ENCODE peak calls at places on chromosomes 1 and 21, in ten cellular contexts. One of them, this sample, is unnamed. For H3K4me1, the result is how much of the 10 kb centered on the place peaks cover.

GRCh38 chr1:228338521-228339051 is 68.0 kb downstream of the TRIM11 start:
- DNase-seq in right lobe of liver: peak
- DNase-seq in SJSA1: no peak
- DNase-seq in uterus: peak
- DNase-seq in adipocyte: no peak
- DNase-seq in GM12878: no peak
- DNase-seq in ovary: peak
- DNase-seq in sigmoid colon: peak
- DNase-seq in GM23338: no peak
- DNase-seq in NT2/D1: no peak
- DNase-seq in this sample: no peak

GRCh38 chr1:5423109-5423508 is 569.1 kb downstream of the NPHP4 start:
- DNase-seq in right lobe of liver: no peak
- DNase-seq in SJSA1: no peak
- DNase-seq in uterus: no peak
- DNase-seq in adipocyte: no peak
- DNase-seq in GM12878: no peak
- DNase-seq in ovary: no peak
- DNase-seq in sigmoid colon: no peak
- DNase-seq in GM23338: no peak
- DNase-seq in NT2/D1: no peak
- DNase-seq in this sample: no peak

GRCh38 chr1:218496561-218496960 is 151.4 kb downstream of the TGFB2 start:
- DNase-seq in right lobe of liver: no peak
- DNase-seq in SJSA1: peak
- DNase-seq in uterus: no peak
- DNase-seq in adipocyte: peak
- DNase-seq in GM12878: no peak
- DNase-seq in ovary: no peak
- DNase-seq in sigmoid colon: no peak
- DNase-seq in GM23338: no peak
- DNase-seq in NT2/D1: peak
- DNase-seq in this sample: no peak

GRCh38 chr1:215040190-215040589 is 42.3 kb upstream of the KCNK2 start:
- DNase-seq in right lobe of liver: no peak
- DNase-seq in SJSA1: no peak
- DNase-seq in uterus: no peak
- DNase-seq in adipocyte: no peak
- DNase-seq in GM12878: no peak
- DNase-seq in ovary: no peak
- DNase-seq in sigmoid colon: no peak
- DNase-seq in GM23338: no peak
- DNase-seq in NT2/D1: no peak
- DNase-seq in this sample: no peak

GRCh38 chr1:67987046-67987799 is 63.2 kb downstream of the DIRAS3 start:
- DNase-seq in right lobe of liver: no peak
- DNase-seq in SJSA1: no peak
- DNase-seq in uterus: no peak
- DNase-seq in adipocyte: peak
- DNase-seq in GM12878: no peak
- DNase-seq in ovary: peak
- DNase-seq in sigmoid colon: no peak
- DNase-seq in GM23338: no peak
- DNase-seq in NT2/D1: no peak
- DNase-seq in this sample: no peak

GRCh38 chr1:153506831-153507413 is 28.9 kb downstream of the S100A6 start:
- DNase-seq in right lobe of liver: peak
- DNase-seq in SJSA1: peak
- DNase-seq in uterus: peak
- DNase-seq in adipocyte: peak
- DNase-seq in GM12878: no peak
- DNase-seq in ovary: peak
- DNase-seq in sigmoid colon: peak
- DNase-seq in GM23338: no peak
- DNase-seq in NT2/D1: no peak
- DNase-seq in this sample: no peak

GRCh38 chr1:32107742-32108661 is at the start of gene KPNA6:
- DNase-seq in right lobe of liver: peak
- DNase-seq in SJSA1: peak
- DNase-seq in uterus: peak
- DNase-seq in adipocyte: peak
- DNase-seq in GM12878: peak
- DNase-seq in ovary: peak
- DNase-seq in sigmoid colon: peak
- DNase-seq in GM23338: peak
- DNase-seq in NT2/D1: peak
- DNase-seq in this sample: peak

GRCh38 chr1:151713874-151714273 is 2.7 kb downstream of the CELF3 start:
- DNase-seq in right lobe of liver: no peak
- DNase-seq in SJSA1: no peak
- DNase-seq in uterus: no peak
- DNase-seq in adipocyte: no peak
- DNase-seq in GM12878: no peak
- DNase-seq in ovary: no peak
- DNase-seq in sigmoid colon: no peak
- DNase-seq in GM23338: no peak
- DNase-seq in NT2/D1: no peak
- DNase-seq in this sample: no peak

GRCh38 chr1:159250817-159251216 is 46.1 kb downstream of the ACKR1 start:
- DNase-seq in right lobe of liver: no peak
- DNase-seq in SJSA1: no peak
- DNase-seq in uterus: no peak
- DNase-seq in adipocyte: no peak
- DNase-seq in GM12878: no peak
- DNase-seq in ovary: no peak
- DNase-seq in sigmoid colon: no peak
- DNase-seq in GM23338: peak
- DNase-seq in NT2/D1: peak
- DNase-seq in this sample: no peak

GRCh38 chr21:17257784-17258183 is 255.1 kb upstream of the CXADR start:
- DNase-seq in right lobe of liver: no peak
- DNase-seq in SJSA1: no peak
- DNase-seq in uterus: no peak
- DNase-seq in adipocyte: no peak
- DNase-seq in GM12878: no peak
- DNase-seq in ovary: no peak
- DNase-seq in sigmoid colon: no peak
- DNase-seq in GM23338: no peak
- DNase-seq in NT2/D1: no peak
- DNase-seq in this sample: no peak

GRCh38 chr1:162384601-162385279 is 3.2 kb downstream of the C1orf226 start:
- DNase-seq in right lobe of liver: no peak
- DNase-seq in SJSA1: peak
- DNase-seq in uterus: no peak
- DNase-seq in adipocyte: no peak
- DNase-seq in GM12878: no peak
- DNase-seq in ovary: no peak
- DNase-seq in sigmoid colon: no peak
- DNase-seq in GM23338: no peak
- DNase-seq in NT2/D1: peak
- DNase-seq in this sample: no peak

GRCh38 chr1:9211291-9211811 is 23.2 kb upstream of the H6PD start:
- DNase-seq in right lobe of liver: no peak
- DNase-seq in SJSA1: no peak
- DNase-seq in uterus: no peak
- DNase-seq in adipocyte: peak
- DNase-seq in GM12878: no peak
- DNase-seq in ovary: no peak
- DNase-seq in sigmoid colon: no peak
- DNase-seq in GM23338: no peak
- DNase-seq in NT2/D1: no peak
- DNase-seq in this sample: peak

GRCh38 chr1:177558372-177558771 is 387.6 kb downstream of the BRINP2 start:
- DNase-seq in right lobe of liver: no peak
- DNase-seq in SJSA1: no peak
- DNase-seq in uterus: no peak
- DNase-seq in adipocyte: no peak
- DNase-seq in GM12878: no peak
- DNase-seq in ovary: no peak
- DNase-seq in sigmoid colon: no peak
- DNase-seq in GM23338: no peak
- DNase-seq in NT2/D1: no peak
- DNase-seq in this sample: no peak
- H3K4me1 ChIP-seq in right lobe of liver: under half
- H3K4me1 ChIP-seq in SJSA1: under half
- H3K4me1 ChIP-seq in uterus: under half
- H3K4me1 ChIP-seq in adipocyte: under half
- H3K4me1 ChIP-seq in GM12878: under half
- H3K4me1 ChIP-seq in ovary: under half
- H3K4me1 ChIP-seq in sigmoid colon: under half
- H3K4me1 ChIP-seq in GM23338: under half
- H3K4me1 ChIP-seq in NT2/D1: under half
- H3K4me1 ChIP-seq in this sample: under half

DNA sequence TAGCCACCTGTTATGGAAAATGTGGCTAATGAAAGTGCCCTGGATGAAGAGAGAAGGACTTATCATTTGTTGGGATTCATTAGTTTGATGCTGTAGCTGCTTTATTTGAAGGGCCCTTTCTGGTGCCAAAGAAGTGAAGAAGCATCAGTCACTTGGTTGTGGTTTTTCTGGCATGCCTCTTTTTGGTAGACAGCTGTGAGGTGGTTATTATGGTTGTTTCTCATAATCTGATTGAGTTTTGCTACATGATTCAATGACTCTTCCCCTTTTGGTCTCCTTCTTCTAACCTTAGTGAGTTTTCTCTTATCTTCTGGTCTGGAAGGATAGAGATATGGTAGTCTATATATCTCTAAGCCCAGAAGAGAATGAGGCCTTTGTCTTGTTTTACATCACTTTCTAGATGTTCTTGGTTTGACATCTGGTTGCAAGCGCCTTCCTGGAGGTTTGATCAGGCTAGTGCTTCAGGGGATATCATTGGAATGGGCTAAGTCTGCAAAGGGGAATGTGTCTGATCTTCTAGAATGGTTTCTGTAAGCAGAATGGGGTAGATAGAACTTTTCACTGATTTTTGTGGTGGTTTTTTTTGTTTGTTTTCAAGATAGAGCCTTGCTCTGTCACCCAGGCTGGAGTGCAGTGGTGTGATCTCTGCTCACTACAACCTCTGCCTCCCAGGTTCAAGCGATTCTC is 26.0 kb downstream of the ARID1A start:
- DNase-seq in right lobe of liver: no peak
- DNase-seq in SJSA1: no peak
- DNase-seq in uterus: no peak
- DNase-seq in adipocyte: no peak
- DNase-seq in GM12878: no peak
- DNase-seq in ovary: no peak
- DNase-seq in sigmoid colon: no peak
- DNase-seq in GM23338: no peak
- DNase-seq in NT2/D1: no peak
- DNase-seq in this sample: no peak
- H3K4me1 ChIP-seq in right lobe of liver: half or more
- H3K4me1 ChIP-seq in SJSA1: half or more
- H3K4me1 ChIP-seq in uterus: under half
- H3K4me1 ChIP-seq in adipocyte: half or more
- H3K4me1 ChIP-seq in GM12878: half or more
- H3K4me1 ChIP-seq in ovary: under half
- H3K4me1 ChIP-seq in sigmoid colon: half or more
- H3K4me1 ChIP-seq in GM23338: half or more
- H3K4me1 ChIP-seq in NT2/D1: under half
- H3K4me1 ChIP-seq in this sample: half or more

DNA sequence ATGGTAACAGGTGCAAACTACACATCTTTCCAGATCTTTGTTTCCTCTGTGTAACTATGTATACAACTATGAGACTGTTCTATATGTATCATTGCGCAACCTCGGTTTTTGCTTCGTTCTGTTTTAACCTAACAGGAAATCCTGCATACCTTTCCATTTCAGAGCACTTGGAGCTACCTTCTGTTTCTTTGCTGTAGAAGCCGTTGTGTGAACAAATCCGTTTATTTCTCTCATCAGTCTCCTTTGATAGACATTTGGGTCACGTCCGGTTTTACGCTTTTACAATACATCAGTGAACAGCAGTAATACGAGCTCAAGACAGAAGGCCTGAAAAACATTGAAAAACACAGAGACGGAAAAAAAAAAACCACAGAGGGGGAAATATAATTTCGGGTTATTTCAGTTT is 10.5 kb downstream of the ATP5IF1 start:
- DNase-seq in right lobe of liver: no peak
- DNase-seq in SJSA1: no peak
- DNase-seq in uterus: no peak
- DNase-seq in adipocyte: peak
- DNase-seq in GM12878: peak
- DNase-seq in ovary: no peak
- DNase-seq in sigmoid colon: no peak
- DNase-seq in GM23338: peak
- DNase-seq in NT2/D1: no peak
- DNase-seq in this sample: no peak
- H3K4me1 ChIP-seq in right lobe of liver: under half
- H3K4me1 ChIP-seq in SJSA1: under half
- H3K4me1 ChIP-seq in uterus: under half
- H3K4me1 ChIP-seq in adipocyte: under half
- H3K4me1 ChIP-seq in GM12878: half or more
- H3K4me1 ChIP-seq in ovary: under half
- H3K4me1 ChIP-seq in sigmoid colon: under half
- H3K4me1 ChIP-seq in GM23338: under half
- H3K4me1 ChIP-seq in NT2/D1: under half
- H3K4me1 ChIP-seq in this sample: under half

DNA sequence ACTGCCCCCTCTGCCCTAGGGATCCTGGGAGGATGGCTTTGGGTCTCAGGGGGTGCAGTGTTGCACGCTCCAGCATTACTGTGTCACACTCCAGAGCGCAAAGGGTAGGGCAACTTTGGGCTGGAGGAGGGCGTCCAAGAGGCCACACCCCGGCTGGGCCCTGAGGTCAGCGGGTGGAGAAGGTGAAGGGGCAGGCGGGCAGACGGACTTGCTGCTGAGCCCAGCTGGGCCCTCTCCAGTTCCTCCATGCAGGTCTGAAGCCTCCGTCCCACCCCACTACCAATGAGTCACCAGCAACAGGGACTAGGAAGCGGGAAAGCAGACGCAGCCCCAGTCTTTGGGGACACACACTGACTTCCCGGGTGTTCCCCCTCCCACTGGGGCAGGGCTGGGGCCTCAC is 116.0 kb downstream of the CASZ1 start:
- DNase-seq in right lobe of liver: no peak
- DNase-seq in SJSA1: no peak
- DNase-seq in uterus: peak
- DNase-seq in adipocyte: no peak
- DNase-seq in GM12878: no peak
- DNase-seq in ovary: no peak
- DNase-seq in sigmoid colon: no peak
- DNase-seq in GM23338: no peak
- DNase-seq in NT2/D1: no peak
- DNase-seq in this sample: peak
- H3K4me1 ChIP-seq in right lobe of liver: under half
- H3K4me1 ChIP-seq in SJSA1: under half
- H3K4me1 ChIP-seq in uterus: under half
- H3K4me1 ChIP-seq in adipocyte: under half
- H3K4me1 ChIP-seq in GM12878: under half
- H3K4me1 ChIP-seq in ovary: under half
- H3K4me1 ChIP-seq in sigmoid colon: half or more
- H3K4me1 ChIP-seq in GM23338: under half
- H3K4me1 ChIP-seq in NT2/D1: under half
- H3K4me1 ChIP-seq in this sample: under half